ENCODE peak calls at places on chromosomes 5 and 9, in ten cellular contexts. Q, B, T, U, Z, D, N, H, P and X are unnamed samples. For H3K4me1, the result is how much of the 10 kb centered on the place peaks cover.

GRCh38 chr9:134597957-134598883 is 43.4 kb upstream of the COL5A1 start:
- DNase-seq in N (peak), U (no peak), H (no peak), Q (no peak), T (no peak), D (no peak), Z (peak), P (no peak), B (peak), X (no peak)

GRCh38 chr5:147223343-147223742 is 11.5 kb upstream of the STK32A start:
- DNase-seq in P (no peak), T (no peak), Q (no peak), Z (no peak), U (no peak), N (no peak), D (no peak), B (no peak), H (no peak), X (no peak)

GRCh38 chr9:105191508-105192118 is 52.8 kb upstream of the SLC44A1 start:
- DNase-seq in T (no peak), U (peak), N (no peak), D (no peak), Z (peak), H (no peak), Q (no peak), P (no peak), B (peak), X (peak)

GRCh38 chr5:112366987-112367386 is 52.1 kb downstream of the EPB41L4A start:
- DNase-seq in D (no peak), P (no peak), Q (no peak), H (no peak), U (no peak), N (peak), Z (no peak), T (no peak), B (no peak), X (no peak)

GRCh38 chr5:65858316-65858715 is 68.1 kb upstream of the ERBIN start:
- DNase-seq in N (no peak), T (no peak), Z (no peak), Q (no peak), H (no peak), U (no peak), P (no peak), B (no peak), D (no peak), X (no peak)

GRCh38 chr5:68962632-68963484 is 131.0 kb upstream of the SLC30A5 start:
- DNase-seq in T (peak), Z (peak), U (peak), Q (no peak), P (peak), B (peak), N (peak), H (peak), D (peak), X (peak)

GRCh38 chr5:95284512-95285405 is at the start of gene MCTP1:
- DNase-seq in P (no peak), H (no peak), B (no peak), N (peak), Z (no peak), T (no peak), U (no peak), D (no peak), Q (no peak), X (no peak)

GRCh38 chr9:137823986-137824771 is 53.4 kb upstream of the CACNA1B start:
- DNase-seq in B (no peak), T (no peak), D (no peak), N (no peak), Q (no peak), Z (no peak), H (no peak), P (no peak), U (no peak), X (no peak)

GRCh38 chr5:67196537-67197059 is at the start of gene CD180:
- DNase-seq in N (no peak), T (no peak), P (no peak), Q (no peak), Z (no peak), U (no peak), D (no peak), H (peak), B (no peak), X (no peak)

GRCh38 chr5:134835623-134836022 is 10.1 kb upstream of the C5orf24 start:
- DNase-seq in P (no peak), U (no peak), T (no peak), H (no peak), D (no peak), B (no peak), Q (no peak), Z (no peak), N (no peak), X (no peak)

GRCh38 chr5:32668552-32668951 is 42.6 kb upstream of the NPR3 start:
- DNase-seq in H (no peak), B (no peak), P (no peak), D (no peak), Q (no peak), Z (no peak), T (no peak), N (no peak), U (no peak), X (no peak)

GRCh38 chr5:14831006-14831338 is 40.6 kb downstream of the ANKH start:
- DNase-seq in T (no peak), U (no peak), D (no peak), Q (no peak), H (no peak), P (no peak), Z (no peak), B (no peak), N (no peak), X (no peak)

GRCh38 chr5:152306386-152306785 is 98.7 kb downstream of the NMUR2 start:
- DNase-seq in H (no peak), N (no peak), B (no peak), Z (no peak), Q (no peak), P (no peak), T (no peak), D (no peak), U (no peak), X (no peak)

GRCh38 chr5:56735845-56736641 is 79.3 kb upstream of the MAP3K1 start:
- DNase-seq in N (no peak), Z (no peak), D (no peak), U (no peak), P (no peak), H (no peak), B (no peak), T (no peak), Q (no peak), X (no peak)

GRCh38 chr5:137190031-137190430 is 309.1 kb downstream of the SPOCK1 start:
- DNase-seq in N (no peak), T (no peak), Q (no peak), Z (no peak), P (no peak), B (no peak), H (no peak), D (no peak), U (no peak), X (no peak)

GRCh38 chr9:33221568-33221884 is 18.4 kb upstream of the SPINK4 start:
- DNase-seq in D (no peak), T (no peak), Z (no peak), N (no peak), U (no peak), Q (no peak), P (no peak), B (no peak), H (no peak), X (no peak)

GRCh38 chr9:33225319-33226152 is 14.4 kb upstream of the SPINK4 start:
- DNase-seq in B (peak), H (peak), P (peak), N (peak), U (peak), T (peak), Z (peak), D (peak), Q (no peak), X (peak)

GRCh38 chr9:33220681-33221567 is 19.0 kb upstream of the SPINK4 start:
- DNase-seq in B (peak), N (no peak), U (no peak), Z (no peak), Q (no peak), D (no peak), T (no peak), H (no peak), P (no peak), X (no peak)

GRCh38 chr9:33223696-33224095 is 16.3 kb upstream of the SPINK4 start:
- DNase-seq in U (no peak), D (no peak), H (no peak), B (no peak), P (no peak), T (no peak), Q (no peak), Z (no peak), N (no peak), X (no peak)

DNA sequence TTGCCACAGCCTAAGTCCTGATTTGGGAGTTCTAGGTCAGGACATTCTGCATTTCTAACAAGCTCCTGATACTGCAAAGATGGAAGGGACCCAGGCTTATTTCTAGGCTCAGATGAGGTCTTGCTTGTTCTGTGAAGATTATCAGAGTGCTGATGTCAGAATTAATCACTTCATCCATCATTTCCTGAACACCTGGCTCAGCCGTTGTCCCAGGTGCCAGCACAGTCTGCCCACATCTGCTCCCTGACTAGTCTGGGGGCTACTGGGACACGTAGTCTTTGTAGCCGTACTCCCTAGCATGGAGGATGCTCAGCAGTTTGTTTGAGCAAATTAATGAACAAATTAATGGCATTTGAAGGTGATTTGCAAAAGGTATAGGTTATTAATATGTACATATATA is 17.9 kb upstream of the SPINK4 start:
- DNase-seq in U (no peak), B (no peak), N (no peak), D (no peak), Q (no peak), T (no peak), Z (no peak), H (no peak), P (no peak), X (no peak)
- H3K4me1 ChIP-seq in U (under half), B (under half), N (under half), D (under half), Q (under half), T (under half), Z (under half), H (under half), P (under half), X (under half)

DNA sequence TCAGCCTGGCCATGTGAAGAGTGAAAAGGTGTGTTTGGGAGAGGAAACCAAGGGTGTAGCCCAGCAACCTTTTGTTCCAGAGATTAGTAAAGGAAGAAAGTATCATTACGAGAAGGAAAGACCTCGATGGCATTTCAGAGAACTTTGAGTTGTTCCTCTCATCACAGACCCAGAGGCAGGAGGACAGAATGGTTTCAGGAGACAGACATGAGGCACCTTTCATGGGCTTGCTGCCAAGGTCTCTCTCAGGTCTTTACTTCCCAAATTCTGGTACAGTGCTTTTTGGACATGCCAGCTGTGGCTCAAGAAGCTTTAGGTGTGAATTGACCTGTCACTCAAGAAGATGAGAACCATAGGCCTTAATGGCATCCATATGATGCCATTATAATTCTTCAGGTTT is 2.8 kb upstream of the MCC start:
- DNase-seq in H (no peak), U (no peak), T (no peak), B (no peak), Z (no peak), Q (no peak), N (no peak), P (no peak), D (no peak), X (no peak)
- H3K4me3 ChIP-seq in H (no peak), U (no peak), T (no peak), B (no peak), Z (no peak), Q (no peak), N (no peak), P (no peak), D (no peak), X (no peak)

GRCh38 chr5:141398608-141399007 is 861 bp downstream of the PCDHGB5 start:
- DNase-seq in Z (no peak), Q (no peak), U (no peak), T (no peak), B (no peak), D (no peak), P (no peak), H (no peak), N (no peak), X (no peak)

GRCh38 chr5:141399555-141400258 is 2.0 kb downstream of the PCDHGB5 start:
- DNase-seq in H (no peak), Q (no peak), P (no peak), Z (no peak), T (no peak), D (no peak), U (no peak), B (no peak), N (no peak), X (no peak)

GRCh38 chr5:141403387-141403786 is 809 bp downstream of the PCDHGA9 start:
- DNase-seq in T (no peak), N (peak), H (no peak), D (no peak), U (no peak), Z (no peak), B (no peak), Q (no peak), P (no peak), X (no peak)

DNA sequence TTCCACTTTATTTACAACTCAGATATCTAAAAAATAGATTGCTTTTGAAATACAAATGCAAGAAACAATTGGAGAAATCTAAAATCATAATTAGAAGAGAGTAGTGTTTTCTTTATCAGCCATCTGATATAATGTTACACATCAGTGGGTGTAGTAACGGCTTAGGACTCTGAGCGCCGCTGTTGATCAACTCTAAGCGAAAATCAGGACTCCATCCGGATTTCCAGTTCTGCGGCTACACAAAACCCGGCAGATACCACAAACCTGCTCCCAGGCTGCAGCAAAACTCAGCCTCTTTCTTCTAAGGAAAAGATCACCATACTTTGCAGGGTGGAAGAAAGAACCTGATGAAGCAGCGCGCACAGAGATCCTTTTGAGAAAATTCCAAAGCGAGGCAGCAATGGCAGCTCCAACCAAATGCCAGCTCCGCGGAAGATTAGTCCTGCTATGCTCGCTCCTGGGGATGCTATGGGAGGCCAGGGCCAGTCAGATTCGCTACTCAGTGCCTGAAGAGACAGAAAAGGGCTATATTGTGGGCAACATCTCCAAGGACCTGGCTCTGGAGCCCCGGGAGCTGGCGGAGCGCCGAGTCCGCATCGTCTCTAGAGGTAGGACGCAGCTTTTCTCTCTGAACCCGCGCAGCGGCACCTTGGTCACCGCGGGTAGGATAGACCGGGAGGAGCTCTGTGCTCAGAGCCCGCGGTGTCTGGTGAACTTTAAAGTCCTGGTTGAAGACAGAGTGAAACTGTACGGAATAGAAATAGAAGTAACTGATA is at the start of gene PCDHGA9:
- DNase-seq in P (no peak), Q (no peak), U (no peak), B (no peak), T (no peak), H (no peak), D (no peak), Z (no peak), N (peak), X (peak)
- TF ChIP-seq CTCF in P (no peak), Q (peak), U (peak), B (peak), T (peak), H (peak), D (peak), Z (no peak), N (no peak), X (peak)

GRCh38 chr9:93095205-93096130 is 549 bp upstream of the CARD19 start:
- DNase-seq in Q (peak), P (peak), Z (peak), H (peak), D (peak), U (peak), N (peak), T (peak), B (peak), X (peak)

GRCh38 chr9:93093449-93094293 is 2.3 kb upstream of the CARD19 start:
- DNase-seq in D (no peak), P (peak), Z (no peak), U (peak), B (peak), H (no peak), Q (no peak), N (peak), T (no peak), X (no peak)

GRCh38 chr9:93096131-93096802 is at the start of gene CARD19:
- DNase-seq in Z (peak), P (peak), U (peak), T (no peak), B (peak), N (peak), Q (peak), D (peak), H (peak), X (peak)

GRCh38 chr9:93093081-93093448 is 3.0 kb upstream of the CARD19 start:
- DNase-seq in Z (no peak), B (peak), U (peak), Q (no peak), D (no peak), T (no peak), N (peak), P (no peak), H (no peak), X (no peak)

GRCh38 chr9:93094294-93095204 is 1.5 kb upstream of the CARD19 start:
- DNase-seq in Q (peak), U (peak), B (peak), T (no peak), N (peak), Z (no peak), D (no peak), P (peak), H (peak), X (no peak)
- H3K4me1 ChIP-seq in Q (under half), U (under half), B (under half), T (under half), N (under half), Z (under half), D (under half), P (under half), H (under half), X (half or more)

GRCh38 chr9:126499911-126500599 is 113.7 kb upstream of the LMX1B start:
- DNase-seq in Q (no peak), H (no peak), D (no peak), B (no peak), T (no peak), Z (no peak), P (no peak), U (no peak), N (peak), X (no peak)
- H3K4me3 ChIP-seq in Q (peak), H (peak), D (no peak), B (no peak), T (peak), Z (no peak), P (peak), U (peak), N (peak), X (no peak)